ENCODE peak calls at places on chromosome 15, in eight cellular contexts. L, V, Q, S, P, C, R and Z are unnamed samples.

GRCh38 chr15:67405208-67406191 is 115.4 kb upstream of the C15orf61 start:
- DNase-seq in R (no peak), V (peak), P (no peak), S (peak), Q (no peak), C (no peak), L (peak), Z (no peak)

GRCh38 chr15:67172172-67172571 is 82.3 kb downstream of the AAGAB start:
- DNase-seq in C (no peak), S (no peak), L (peak), V (no peak), Q (no peak), R (no peak), P (no peak), Z (no peak)

GRCh38 chr15:64443747-64444621 is 16.4 kb upstream of the ZNF609 start:
- DNase-seq in P (peak), L (peak), C (no peak), R (no peak), Q (peak), S (peak), V (peak), Z (no peak)

GRCh38 chr15:25787855-25788521 is 75.1 kb downstream of the ATP10A start:
- DNase-seq in P (no peak), V (no peak), L (peak), R (no peak), Q (no peak), C (no peak), S (peak), Z (no peak)

GRCh38 chr15:94385441-94385840 is 154.1 kb downstream of the MCTP2 start:
- DNase-seq in S (no peak), V (no peak), Q (no peak), L (no peak), R (no peak), C (no peak), P (no peak), Z (no peak)

GRCh38 chr15:27845535-27846369 is 253.4 kb downstream of the OCA2 start:
- DNase-seq in R (no peak), S (no peak), P (no peak), L (no peak), C (no peak), Q (no peak), V (no peak), Z (no peak)

GRCh38 chr15:88981244-88982215 is 68.4 kb upstream of the MFGE8 start:
- DNase-seq in R (peak), L (no peak), C (no peak), Q (no peak), P (no peak), V (no peak), S (no peak), Z (no peak)

GRCh38 chr15:33547876-33548275 is 237.1 kb downstream of the RYR3 start:
- DNase-seq in Q (no peak), L (peak), V (peak), C (peak), P (peak), R (peak), S (peak), Z (no peak)

GRCh38 chr15:35728176-35728938 is 182.4 kb upstream of the DPH6 start:
- DNase-seq in V (no peak), L (no peak), C (no peak), R (no peak), Q (no peak), S (no peak), P (peak), Z (no peak)

GRCh38 chr15:86016750-86017149 is 62.9 kb upstream of the AGBL1 start:
- DNase-seq in V (no peak), P (no peak), C (no peak), L (no peak), Q (no peak), R (no peak), S (no peak), Z (no peak)

GRCh38 chr15:90814193-90814811 is 54.1 kb upstream of the FURIN start:
- DNase-seq in P (no peak), L (no peak), R (no peak), S (peak), V (no peak), C (no peak), Q (no peak), Z (no peak)

GRCh38 chr15:31299588-31300207 is 26.9 kb upstream of the KLF13 start:
- DNase-seq in L (peak), P (no peak), S (no peak), V (no peak), Q (no peak), R (no peak), C (no peak), Z (no peak)

GRCh38 chr15:47607750-47608149 is 109.6 kb upstream of the SEMA6D start:
- DNase-seq in P (no peak), R (no peak), Q (no peak), S (no peak), V (no peak), L (no peak), C (no peak), Z (no peak)

GRCh38 chr15:85457392-85457968 is 77.1 kb downstream of the AKAP13 start:
- DNase-seq in L (peak), R (no peak), V (no peak), C (no peak), S (no peak), Q (no peak), P (no peak), Z (no peak)

GRCh38 chr15:84840741-84841429 is 23.7 kb downstream of the ALPK3 start:
- DNase-seq in C (no peak), R (no peak), L (no peak), P (no peak), S (peak), V (no peak), Q (no peak), Z (peak)

GRCh38 chr15:20340331-20340811 is 201.2 kb downstream of the GOLGA6L6 start:
- DNase-seq in Q (no peak), S (peak), V (no peak), R (peak), C (peak), L (no peak), P (no peak), Z (peak)

GRCh38 chr15:49675051-49675450 is 54.2 kb downstream of the DTWD1 start:
- DNase-seq in R (no peak), S (no peak), L (peak), Q (peak), V (peak), C (no peak), P (peak), Z (no peak)

GRCh38 chr15:35519536-35520149 is 26.3 kb downstream of the DPH6 start:
- DNase-seq in S (peak), L (peak), Q (peak), V (peak), C (no peak), P (no peak), R (peak), Z (no peak)

GRCh38 chr15:43518073-43518761 is 809 bp downstream of the MAP1A start:
- DNase-seq in V (no peak), L (peak), R (peak), C (no peak), Q (no peak), S (peak), P (no peak), Z (no peak)

GRCh38 chr15:69718916-69719315 is 266.3 kb downstream of the RPLP1 start:
- DNase-seq in Q (no peak), L (no peak), R (no peak), C (no peak), S (no peak), V (no peak), P (no peak), Z (no peak)

GRCh38 chr15:38642689-38643270 is 78.2 kb upstream of the RASGRP1 start:
- DNase-seq in C (no peak), L (no peak), V (no peak), S (no peak), R (no peak), P (no peak), Q (no peak), Z (no peak)

GRCh38 chr15:71411538-71412482 is 296.5 kb downstream of the THSD4 start:
- DNase-seq in P (no peak), S (peak), Q (no peak), L (no peak), C (no peak), V (no peak), R (peak), Z (no peak)